ENCODE peak calls at places on chromosomes 13 and 19, in five cellular contexts. A is C1 segment of cervical spinal cord, P is GM23338, S is skeletal muscle cell, E is pons. Y is an unnamed sample.

GRCh38 chr13:30915691-30916541 is 9.8 kb downstream of the MEDAG start:
- DNase-seq in P (no peak), A (no peak), S (no peak), E (no peak), Y (no peak)

GRCh38 chr13:26060366-26060765 is 8.6 kb upstream of the SHISA2 start:
- DNase-seq in A (no peak), S (no peak), E (no peak), P (no peak), Y (no peak)

GRCh38 chr19:16435238-16435911 is 36.4 kb downstream of the EPS15L1 start:
- DNase-seq in E (peak; percentile 79), S (peak; percentile 94), P (no peak), A (peak; percentile 43), Y (no peak)

GRCh38 chr19:44557933-44558332 is 28.5 kb upstream of the CEACAM20 start:
- DNase-seq in P (no peak), E (no peak), S (no peak), A (no peak), Y (no peak)

GRCh38 chr13:29817604-29818378 is 32.6 kb downstream of the UBL3 start:
- DNase-seq in P (no peak), S (no peak), A (no peak), E (peak; percentile 60), Y (peak; percentile 39)

GRCh38 chr13:48222358-48223015 is 10.5 kb upstream of the ITM2B start:
- DNase-seq in E (no peak), A (no peak), P (no peak), S (no peak), Y (no peak)

GRCh38 chr19:3821857-3822364 is 35.7 kb upstream of the MATK start:
- DNase-seq in A (no peak), P (peak; percentile 86), S (no peak), E (no peak), Y (no peak)

GRCh38 chr13:65913173-65913572 is 1317.0 kb downstream of the PCDH9 start:
- DNase-seq in P (no peak), E (no peak), A (no peak), S (peak; percentile 78), Y (no peak)

GRCh38 chr19:4453232-4454179 is 4.1 kb downstream of the UBXN6 start:
- DNase-seq in A (no peak), E (no peak), P (no peak), S (no peak), Y (no peak)